ENCODE peak calls at places on chromosomes 16 and 17, in seven cellular contexts. B, S, G, L, Y, Q and I are unnamed samples.

GRCh38 chr16:89484923-89485679 is 5.3 kb downstream of the ANKRD11 start:
- DNase-seq in B (no peak), S (no peak), G (no peak), L (no peak), Y (no peak), Q (no peak), I (no peak)

GRCh38 chr17:40448213-40448638 is 5.0 kb downstream of the IGFBP4 start:
- DNase-seq in B (no peak), S (no peak), G (no peak), L (peak; percentile 48), Y (no peak), Q (peak; percentile 66), I (no peak)

GRCh38 chr17:41957058-41957868 is 9.3 kb upstream of the CNP start:
- DNase-seq in B (no peak), S (no peak), G (peak; percentile 53), L (no peak), Y (no peak), Q (peak; percentile 54), I (no peak)

GRCh38 chr17:78896834-78897638 is 6.0 kb downstream of the CEP295NL start:
- DNase-seq in B (no peak), S (no peak), G (no peak), L (no peak), Y (no peak), Q (no peak), I (no peak)

GRCh38 chr16:11561440-11561797 is 25.3 kb downstream of the LITAF start:
- DNase-seq in B (no peak), S (no peak), G (no peak), L (no peak), Y (no peak), Q (no peak), I (no peak)

GRCh38 chr16:80407265-80407987 is 133.4 kb upstream of the DYNLRB2 start:
- DNase-seq in B (no peak), S (no peak), G (peak; percentile 40), L (no peak), Y (no peak), Q (no peak), I (no peak)

GRCh38 chr16:85620403-85620802 is 7.3 kb downstream of the GSE1 start:
- DNase-seq in B (no peak), S (no peak), G (no peak), L (no peak), Y (no peak), Q (no peak), I (no peak)

GRCh38 chr17:3920940-3921852 is 4.9 kb upstream of the P2RX1 start:
- DNase-seq in B (no peak), S (no peak), G (no peak), L (no peak), Y (no peak), Q (peak; percentile 59), I (no peak)

GRCh38 chr16:3949287-3949686 is 68.8 kb upstream of the CREBBP start:
- DNase-seq in B (no peak), S (no peak), G (no peak), L (no peak), Y (no peak), Q (no peak), I (no peak)

GRCh38 chr17:65048441-65048840 is 8.1 kb downstream of the GNA13 start:
- DNase-seq in B (no peak), S (no peak), G (no peak), L (no peak), Y (no peak), Q (no peak), I (no peak)

GRCh38 chr17:80164185-80164584 is 5.6 kb upstream of the CARD14 start:
- DNase-seq in B (no peak), S (no peak), G (no peak), L (no peak), Y (no peak), Q (no peak), I (no peak)

GRCh38 chr16:57432505-57432904 is 14.7 kb downstream of the CIAPIN1 start:
- DNase-seq in B (no peak), S (no peak), G (no peak), L (no peak), Y (no peak), Q (no peak), I (no peak)

GRCh38 chr17:82367724-82368524 is 3.6 kb upstream of the UTS2R start:
- DNase-seq in B (no peak), S (no peak), G (peak; percentile 95), L (no peak), Y (no peak), Q (peak; percentile 42), I (no peak)

GRCh38 chr17:1635675-1636465 is 7.2 kb upstream of the SLC43A2 start:
- DNase-seq in B (no peak), S (no peak), G (no peak), L (no peak), Y (no peak), Q (no peak), I (no peak)

GRCh38 chr17:73013816-73014663 is 78.4 kb downstream of the SLC39A11 start:
- DNase-seq in B (no peak), S (no peak), G (no peak), L (no peak), Y (no peak), Q (no peak), I (no peak)

GRCh38 chr16:58628845-58629680 is 563 bp downstream of the CNOT1 start:
- DNase-seq in B (peak; percentile 38), S (peak; percentile 55), G (no peak), L (no peak), Y (peak; percentile 25), Q (peak; percentile 60), I (no peak)

GRCh38 chr17:64156670-64157069 is 26.7 kb upstream of the ERN1 start:
- DNase-seq in B (no peak), S (no peak), G (no peak), L (no peak), Y (no peak), Q (no peak), I (no peak)